ENCODE peak calls at places on chromosomes 5 and 9, in seven cellular contexts. T, J, A, S, H, G and U are unnamed samples.

GRCh38 chr9:84170521-84171141 is 169.9 kb downstream of the SLC28A3 start:
- DNase-seq in T (no peak), J (peak), A (peak), G (no peak), S (peak), H (no peak), U (peak)

GRCh38 chr9:100354121-100354800 is 1.5 kb upstream of the TEX10 start:
- DNase-seq in A (no peak), S (no peak), T (no peak), J (no peak), G (no peak), H (no peak), U (no peak)

GRCh38 chr5:60888359-60889061 is 44.4 kb upstream of the ELOVL7 start:
- DNase-seq in S (no peak), T (no peak), H (no peak), J (no peak), G (no peak), A (no peak), U (no peak)

GRCh38 chr5:88674262-88675158 is 208.5 kb downstream of the MEF2C start:
- DNase-seq in G (no peak), A (no peak), H (no peak), T (no peak), J (peak), S (no peak), U (peak)

GRCh38 chr9:93094294-93095204 is 1.5 kb upstream of the CARD19 start:
- DNase-seq in G (no peak), J (no peak), A (no peak), S (no peak), H (no peak), T (no peak), U (peak)

GRCh38 chr9:136840877-136841645 is 1.2 kb upstream of the AJM1 start:
- DNase-seq in S (peak), J (peak), T (no peak), A (peak), H (no peak), G (no peak), U (no peak)

GRCh38 chr9:26313108-26313507 is 579.5 kb downstream of the CAAP1 start:
- DNase-seq in S (no peak), G (no peak), A (no peak), T (no peak), H (no peak), J (no peak), U (no peak)

GRCh38 chr5:16554110-16554509 is 62.7 kb downstream of the RETREG1 start:
- DNase-seq in G (no peak), A (no peak), S (no peak), T (no peak), J (no peak), H (no peak), U (no peak)

GRCh38 chr9:94785211-94786169 is 59.0 kb downstream of the AOPEP start:
- DNase-seq in S (no peak), G (no peak), A (no peak), T (no peak), H (no peak), J (no peak), U (no peak)